ENCODE peak calls at places on chromosomes 7 and 10, in nine cellular contexts. U is T follicular helper cell; C is CMK; E is hippocampal formation; B is Calu3; A is H7; L is A549; H is SJSA1; I is activated gamma-delta T cell treated with anti-CD3 and anti-CD28 coated beads, Interleukin-2, amount 50 U/mL, for 16 hours. M is an unnamed sample.
A peak's percentile ranks its signal among the peaks of the same experiment; 100 is the strongest.

GRCh38 chr10:27635699-27636270 is 109.8 kb downstream of the MKX start:
- DNase-seq in U (no peak), C (no peak), E (no peak), B (no peak), A (no peak), L (no peak), H (no peak), I (no peak), M (no peak)

GRCh38 chr10:14548474-14548873 is 217.8 kb upstream of the FRMD4A start:
- DNase-seq in U (no peak), C (no peak), E (no peak), B (no peak), A (peak; percentile 28), L (no peak), H (no peak), I (no peak), M (no peak)

GRCh38 chr10:689433-690226 is at the start of gene DIP2C:
- DNase-seq in U (no peak), C (no peak), E (no peak), B (peak; percentile 77), A (peak; percentile 99), L (peak; percentile 62), H (peak; percentile 57), I (no peak), M (no peak)

GRCh38 chr7:151308791-151309190 is 32.8 kb upstream of the NUB1 start:
- DNase-seq in U (no peak), C (no peak), E (no peak), B (no peak), A (no peak), L (no peak), H (no peak), I (no peak), M (no peak)

GRCh38 chr10:78528749-78529204 is 495.1 kb downstream of the RPS24 start:
- DNase-seq in U (no peak), C (no peak), E (no peak), B (no peak), A (no peak), L (no peak), H (no peak), I (no peak), M (no peak)

GRCh38 chr7:2488681-2489080 is 12.5 kb upstream of the GRIFIN start:
- DNase-seq in U (no peak), C (no peak), E (no peak), B (no peak), A (no peak), L (no peak), H (no peak), I (no peak), M (no peak)

GRCh38 chr7:55552320-55553086 is 19.8 kb downstream of the VOPP1 start:
- DNase-seq in U (no peak), C (no peak), E (peak; percentile 17), B (peak; percentile 85), A (no peak), L (peak; percentile 37), H (no peak), I (no peak), M (no peak)

GRCh38 chr7:28029036-28029435 is 151.6 kb downstream of the JAZF1 start:
- DNase-seq in U (no peak), C (no peak), E (no peak), B (no peak), A (no peak), L (peak; percentile 49), H (peak; percentile 55), I (no peak), M (no peak)

GRCh38 chr10:96407560-96408069 is 48.8 kb upstream of the OPALIN start:
- DNase-seq in U (no peak), C (no peak), E (no peak), B (no peak), A (no peak), L (no peak), H (no peak), I (no peak), M (no peak)

GRCh38 chr7:68038621-68039314 is 1042.1 kb downstream of the TYW1 start:
- DNase-seq in U (no peak), C (no peak), E (no peak), B (no peak), A (no peak), L (peak; percentile 85), H (no peak), I (no peak), M (no peak)

GRCh38 chr7:141700848-141701371 is 1.1 kb downstream of the DENND11 start:
- DNase-seq in U (no peak), C (no peak), E (no peak), B (no peak), A (peak; percentile 39), L (no peak), H (no peak), I (no peak), M (no peak)

GRCh38 chr10:97243836-97244235 is 48.6 kb downstream of the ARHGAP19 start:
- DNase-seq in U (no peak), C (no peak), E (no peak), B (no peak), A (no peak), L (no peak), H (no peak), I (no peak), M (no peak)

GRCh38 chr10:6108631-6109443 is 20.0 kb downstream of the RBM17 start:
- DNase-seq in U (no peak), C (peak; percentile 9), E (no peak), B (peak; percentile 27), A (peak; percentile 84), L (peak; percentile 57), H (peak; percentile 38), I (peak; percentile 10), M (peak; percentile 23)

GRCh38 chr10:133411523-133412380 is 12.7 kb downstream of the SPRN start:
- DNase-seq in U (no peak), C (no peak), E (no peak), B (no peak), A (no peak), L (no peak), H (no peak), I (no peak), M (no peak)

GRCh38 chr7:70599446-70600190 is 532.3 kb upstream of the GALNT17 start:
- DNase-seq in U (no peak), C (no peak), E (no peak), B (no peak), A (no peak), L (no peak), H (no peak), I (no peak), M (no peak)

GRCh38 chr10:132001238-132001977 is 19.7 kb upstream of the BNIP3 start:
- DNase-seq in U (no peak), C (no peak), E (no peak), B (peak; percentile 6), A (peak; percentile 88), L (peak; percentile 63), H (peak; percentile 31), I (no peak), M (no peak)